ENCODE peak calls at places on chromosome 10, in five cellular contexts. O, J, S, B and C are unnamed samples.

GRCh38 chr10:114507449-114507848 is 103.1 kb upstream of the AFAP1L2 start:
- DNase-seq in B (no peak), S (no peak), J (no peak), O (no peak), C (peak)

GRCh38 chr10:108583827-108584226 is 1339.5 kb downstream of the XPNPEP1 start:
- DNase-seq in S (no peak), J (no peak), O (no peak), B (no peak), C (no peak)

GRCh38 chr10:2928219-2928840 is 139.0 kb upstream of the PFKP start:
- DNase-seq in O (peak), J (peak), S (peak), B (peak), C (peak)

GRCh38 chr10:16950686-16951681 is 133.8 kb upstream of the RSU1 start:
- DNase-seq in S (no peak), O (peak), B (peak), J (no peak), C (no peak)

GRCh38 chr10:78937800-78938694 is 130.7 kb upstream of the ZMIZ1 start:
- DNase-seq in J (no peak), S (peak), O (peak), B (peak), C (no peak)

GRCh38 chr10:97224483-97225435 is 39.0 kb upstream of the SLIT1 start:
- DNase-seq in B (no peak), S (no peak), O (no peak), J (no peak), C (no peak)

GRCh38 chr10:42879380-42880254 is 97.0 kb downstream of the BMS1 start:
- DNase-seq in S (no peak), J (no peak), O (no peak), B (no peak), C (no peak)

GRCh38 chr10:90484518-90484917 is 373.3 kb downstream of the HTR7 start:
- DNase-seq in J (no peak), B (no peak), S (no peak), O (no peak), C (no peak)

GRCh38 chr10:35722636-35723420 is 80.7 kb upstream of the FZD8 start:
- DNase-seq in J (no peak), O (peak), S (no peak), B (no peak), C (no peak)

GRCh38 chr10:4109469-4109868 is 324.5 kb upstream of the KLF6 start:
- DNase-seq in J (no peak), B (no peak), S (no peak), O (no peak), C (no peak)

GRCh38 chr10:59234814-59235429 is 58.5 kb downstream of the PHYHIPL start:
- DNase-seq in O (peak), S (no peak), J (peak), B (peak), C (peak)